ENCODE peak calls at places on chromosome 3, in seven cellular contexts. V is PC-9; B is HTR-8/SVneo; U is WTC11; K is astrocyte of the spinal cord; Z is cortex of kidney; F is activated CD8-positive, alpha-beta memory T cell treated with anti-CD3 and anti-CD28 coated beads, Interleukin-2, amount 50 U/mL, for 4 hours. G is an unnamed sample.

GRCh38 chr3:183815565-183815943 is 9.8 kb downstream of the MAP6D1 start:
- DNase-seq in V (no peak), B (no peak), U (no peak), K (no peak), Z (no peak), F (no peak), G (no peak)

GRCh38 chr3:7207092-7207491 is 346.2 kb downstream of the GRM7 start:
- DNase-seq in V (no peak), B (no peak), U (no peak), K (no peak), Z (no peak), F (no peak), G (no peak)

GRCh38 chr3:111594205-111594604 is 941 bp downstream of the ZBED2 start:
- DNase-seq in V (peak; percentile 74), B (peak; percentile 23), U (no peak), K (peak; percentile 80), Z (no peak), F (no peak), G (no peak)

GRCh38 chr3:186534113-186534669 is 10.0 kb downstream of the CRYGS start:
- DNase-seq in V (no peak), B (no peak), U (no peak), K (no peak), Z (no peak), F (peak; percentile 39), G (no peak)

GRCh38 chr3:169244119-169244864 is 419.2 kb downstream of the MECOM start:
- DNase-seq in V (no peak), B (no peak), U (peak; percentile 24), K (no peak), Z (no peak), F (no peak), G (no peak)

GRCh38 chr3:128062033-128062745 is 10.0 kb downstream of the SEC61A1 start:
- DNase-seq in V (no peak), B (no peak), U (no peak), K (no peak), Z (no peak), F (no peak), G (no peak)

GRCh38 chr3:189664311-189664710 is 33.1 kb downstream of the TP63 start:
- DNase-seq in V (peak; percentile 51), B (peak; percentile 56), U (no peak), K (peak; percentile 94), Z (no peak), F (no peak), G (peak; percentile 79)

GRCh38 chr3:116176974-116177555 is 268.2 kb downstream of the LSAMP start:
- DNase-seq in V (no peak), B (no peak), U (no peak), K (no peak), Z (no peak), F (no peak), G (no peak)

GRCh38 chr3:140455476-140455875 is 222.4 kb upstream of the TRIM42 start:
- DNase-seq in V (no peak), B (no peak), U (no peak), K (peak; percentile 26), Z (no peak), F (no peak), G (no peak)

GRCh38 chr3:163890661-163891060 is 1187.6 kb downstream of the SI start:
- DNase-seq in V (no peak), B (no peak), U (peak; percentile 16), K (no peak), Z (no peak), F (no peak), G (no peak)

GRCh38 chr3:4660936-4661335 is 167.8 kb downstream of the ITPR1 start:
- DNase-seq in V (no peak), B (no peak), U (no peak), K (no peak), Z (no peak), F (no peak), G (no peak)

GRCh38 chr3:4752201-4753072 is 226.8 kb upstream of the BHLHE40 start:
- DNase-seq in V (no peak), B (no peak), U (no peak), K (no peak), Z (no peak), F (no peak), G (no peak)

GRCh38 chr3:52856666-52857065 is 21.8 kb upstream of the MUSTN1 start:
- DNase-seq in V (no peak), B (no peak), U (no peak), K (no peak), Z (no peak), F (no peak), G (no peak)

G was measured in H4.